ENCODE peak calls at places on chromosomes 16 and 17, in four cellular contexts. C, M, B and J are unnamed samples.

GRCh38 chr16:49491736-49492089 is 118.1 kb downstream of the C16orf78 start:
- DNase-seq in C (no peak), M (no peak), B (no peak), J (no peak)

GRCh38 chr16:2985457-2985856 is 5.2 kb upstream of the PKMYT1 start:
- DNase-seq in C (no peak), M (no peak), B (no peak), J (no peak)

GRCh38 chr17:179721-180379 is 1.6 kb downstream of the DOC2B start:
- DNase-seq in C (no peak), M (no peak), B (no peak), J (peak)

GRCh38 chr16:85928411-85928820 is 29.5 kb downstream of the IRF8 start:
- DNase-seq in C (no peak), M (no peak), B (peak), J (no peak)

GRCh38 chr16:3879887-3880564 is 487 bp downstream of the CREBBP start:
- DNase-seq in C (peak), M (no peak), B (peak), J (peak)

GRCh38 chr17:17313350-17313991 is 10.3 kb downstream of the NT5M start:
- DNase-seq in C (peak), M (no peak), B (no peak), J (peak)

GRCh38 chr17:73942668-73943415 is 260.6 kb upstream of the RPL38 start:
- DNase-seq in C (no peak), M (no peak), B (no peak), J (no peak)

GRCh38 chr16:12674096-12674495 is 129.6 kb downstream of the CPPED1 start:
- DNase-seq in C (no peak), M (no peak), B (peak), J (no peak)

GRCh38 chr16:85529489-85530369 is 83.4 kb upstream of the GSE1 start:
- DNase-seq in C (no peak), M (no peak), B (no peak), J (peak)

GRCh38 chr16:87945351-87946042 is 5.7 kb upstream of the BANP start:
- DNase-seq in C (no peak), M (no peak), B (peak), J (peak)

GRCh38 chr16:82004651-82005490 is 6.4 kb downstream of the SDR42E1 start:
- DNase-seq in C (no peak), M (no peak), B (no peak), J (peak)

GRCh38 chr17:2170023-2170422 is 115.1 kb downstream of the HIC1 start:
- DNase-seq in C (no peak), M (no peak), B (no peak), J (no peak)

GRCh38 chr16:3086596-3087242 is 12.4 kb downstream of the ZSCAN10 start:
- DNase-seq in C (peak), M (no peak), B (no peak), J (no peak)

GRCh38 chr17:3167574-3167973 is 29.7 kb upstream of the OR1A2 start:
- DNase-seq in C (no peak), M (peak), B (no peak), J (no peak)

GRCh38 chr16:53429221-53429943 is 4.9 kb upstream of the RBL2 start:
- DNase-seq in C (no peak), M (no peak), B (peak), J (peak)

GRCh38 chr16:90020260-90020837 is 1.1 kb upstream of the DBNDD1 start:
- DNase-seq in C (no peak), M (no peak), B (peak), J (no peak)

GRCh38 chr16:76459111-76459510 is 181.9 kb downstream of the CNTNAP4 start:
- DNase-seq in C (no peak), M (no peak), B (no peak), J (no peak)

GRCh38 chr17:47161988-47162622 is 27.0 kb downstream of the CDC27 start:
- DNase-seq in C (no peak), M (no peak), B (no peak), J (no peak)

GRCh38 chr17:8745586-8746500 is 1.2 kb upstream of the CCDC42 start:
- DNase-seq in C (peak), M (peak), B (peak), J (peak)

GRCh38 chr17:74757931-74758845 is 9.8 kb downstream of the NHERF1 start:
- DNase-seq in C (no peak), M (no peak), B (no peak), J (peak)

GRCh38 chr17:17041018-17041521 is 1.2 kb upstream of the MPRIP start:
- DNase-seq in C (peak), M (no peak), B (peak), J (no peak)

GRCh38 chr16:54489225-54489781 is 202.7 kb upstream of the IRX3 start:
- DNase-seq in C (no peak), M (no peak), B (no peak), J (no peak)

GRCh38 chr16:57184890-57185445 is 871 bp downstream of the PSME3IP1 start:
- DNase-seq in C (no peak), M (no peak), B (no peak), J (peak)

GRCh38 chr16:67407788-67408452 is 8.4 kb downstream of the ZDHHC1 start:
- DNase-seq in C (peak), M (no peak), B (no peak), J (no peak)

GRCh38 chr16:83215417-83216001 is 588.7 kb downstream of the CDH13 start:
- DNase-seq in C (peak), M (no peak), B (peak), J (peak)

GRCh38 chr17:50187403-50187735 is 14.1 kb downstream of the COL1A1 start:
- DNase-seq in C (no peak), M (no peak), B (peak), J (no peak)

GRCh38 chr17:30964878-30965277 is 6.0 kb upstream of the RNF135 start:
- DNase-seq in C (no peak), M (no peak), B (peak), J (no peak)

GRCh38 chr17:79757140-79757745 is 20.7 kb upstream of the CBX2 start:
- DNase-seq in C (no peak), M (no peak), B (no peak), J (no peak)
- TF ChIP-seq MXI1 in C (no peak), M (no peak), B (no peak), J (no peak)

GRCh38 chr16:1096164-1097082 is at the start of gene C1QTNF8:
- DNase-seq in C (no peak), M (no peak), B (no peak), J (no peak)
- TF ChIP-seq RCOR1 in C (no peak), M (no peak), B (no peak), J (no peak)

DNA sequence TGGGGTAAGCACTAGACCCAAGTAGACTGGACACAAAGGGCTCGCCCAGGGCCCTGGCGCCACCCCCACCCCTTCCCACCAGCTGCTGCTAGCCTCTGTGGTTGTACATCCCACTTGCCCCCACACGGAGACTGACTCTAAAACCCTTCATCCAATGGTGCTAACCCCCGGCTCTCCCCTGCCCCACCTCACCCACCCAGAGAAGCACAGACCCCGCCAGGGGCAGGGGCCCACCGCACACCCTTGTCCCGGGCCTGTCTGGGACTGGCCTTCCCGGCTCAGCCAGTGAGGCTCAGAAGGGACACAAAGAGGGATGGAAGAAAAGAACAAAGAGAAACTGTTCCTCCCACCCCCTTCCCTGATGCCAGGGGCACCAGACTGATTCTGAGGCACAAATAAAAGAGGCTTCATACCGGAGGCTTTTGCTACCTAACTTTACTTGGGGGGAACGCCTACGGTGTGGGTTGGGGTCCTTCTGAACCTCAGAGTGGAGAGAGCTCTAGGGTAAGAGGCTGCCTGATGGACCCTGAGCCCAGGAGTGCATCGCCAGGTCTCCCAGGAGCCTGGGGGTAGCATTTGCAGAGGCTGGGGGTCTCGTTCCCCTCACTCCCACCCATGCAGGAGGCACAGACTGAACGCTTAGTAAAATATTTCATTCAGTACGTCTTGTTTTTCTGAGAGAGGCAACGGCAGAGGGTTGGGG is 8.2 kb downstream of the CORO6 start:
- DNase-seq in C (no peak), M (no peak), B (no peak), J (peak)
- TF ChIP-seq MXI1 in C (no peak), M (no peak), B (no peak), J (no peak)

GRCh38 chr16:70746040-70746707 is 54.8 kb downstream of the VAC14 start:
- DNase-seq in C (peak), M (no peak), B (peak), J (peak)

GRCh38 chr16:70747703-70748631 is 53.0 kb downstream of the VAC14 start:
- DNase-seq in C (no peak), M (no peak), B (peak), J (no peak)

GRCh38 chr16:70745536-70746025 is 55.4 kb downstream of the VAC14 start:
- DNase-seq in C (no peak), M (no peak), B (no peak), J (no peak)

GRCh38 chr16:70749006-70749678 is 51.8 kb downstream of the VAC14 start:
- DNase-seq in C (no peak), M (no peak), B (no peak), J (no peak)

GRCh38 chr16:70746708-70747424 is 54.1 kb downstream of the VAC14 start:
- DNase-seq in C (peak), M (no peak), B (peak), J (no peak)
- TF ChIP-seq RCOR1 in C (peak), M (no peak), B (no peak), J (no peak)

GRCh38 chr17:62627219-62627903 is at the start of gene MRC2:
- DNase-seq in C (peak), M (no peak), B (peak), J (peak)
- TF ChIP-seq MXI1 in C (no peak), M (no peak), B (no peak), J (peak)